ENCODE peak calls at places on chromosomes 16 and 17, in ten cellular contexts. K is MCF 10A, G is GM23338, I is sigmoid colon, L is bronchial epithelial cell, X is uterus, C is esophagus squamous epithelium, M is brain microvascular endothelial cell, P is left ventricle myocardium inferior, D is thoracic aorta. B is an unnamed sample.

GRCh38 chr17:17767096-17767470 is 69.7 kb downstream of the SREBF1 start:
- DNase-seq in D (no peak), G (no peak), M (no peak), I (no peak), C (no peak), K (no peak), L (no peak), X (no peak), P (no peak), B (no peak)

GRCh38 chr17:34259151-34259550 is 4.1 kb downstream of the CCL2 start:
- DNase-seq in P (no peak), L (peak; percentile 11), K (no peak), C (no peak), M (no peak), X (no peak), D (no peak), G (no peak), I (no peak), B (no peak)

GRCh38 chr16:16146380-16147315 is 76.6 kb downstream of the ABCC6 start:
- DNase-seq in I (no peak), D (no peak), C (no peak), X (no peak), G (no peak), M (no peak), L (no peak), K (no peak), P (no peak), B (no peak)

GRCh38 chr16:60031751-60032150 is 1297.6 kb upstream of the GOT2 start:
- DNase-seq in K (no peak), X (no peak), G (no peak), D (no peak), C (no peak), L (no peak), P (no peak), M (no peak), I (no peak), B (no peak)

GRCh38 chr16:23141959-23142740 is 7.1 kb downstream of the USP31 start:
- DNase-seq in L (peak; percentile 95), C (no peak), G (no peak), I (no peak), M (no peak), D (no peak), P (no peak), X (no peak), K (peak; percentile 25), B (no peak)

GRCh38 chr17:42016952-42017865 is at the start of gene DNAJC7:
- DNase-seq in P (peak; percentile 92), X (peak; percentile 90), K (peak; percentile 84), I (peak; percentile 96), C (peak; percentile 48), M (peak; percentile 85), G (peak; percentile 97), D (peak; percentile 75), L (peak; percentile 70), B (peak; percentile 46)

GRCh38 chr16:66254751-66255150 is 111.7 kb upstream of the CDH5 start:
- DNase-seq in K (no peak), P (no peak), M (no peak), X (no peak), C (no peak), D (no peak), G (no peak), L (no peak), I (no peak), B (no peak)

GRCh38 chr16:26963109-26963508 is 103.6 kb upstream of the C16orf82 start:
- DNase-seq in C (no peak), D (no peak), L (no peak), I (no peak), P (no peak), K (no peak), G (peak; percentile 81), X (no peak), M (no peak), B (no peak)

GRCh38 chr17:7842380-7842949 is 8.4 kb downstream of the KDM6B start:
- DNase-seq in P (peak; percentile 55), M (peak; percentile 96), X (peak; percentile 78), L (peak; percentile 93), D (peak; percentile 88), I (peak; percentile 85), G (no peak), C (no peak), K (peak; percentile 68), B (peak; percentile 91)

DNA sequence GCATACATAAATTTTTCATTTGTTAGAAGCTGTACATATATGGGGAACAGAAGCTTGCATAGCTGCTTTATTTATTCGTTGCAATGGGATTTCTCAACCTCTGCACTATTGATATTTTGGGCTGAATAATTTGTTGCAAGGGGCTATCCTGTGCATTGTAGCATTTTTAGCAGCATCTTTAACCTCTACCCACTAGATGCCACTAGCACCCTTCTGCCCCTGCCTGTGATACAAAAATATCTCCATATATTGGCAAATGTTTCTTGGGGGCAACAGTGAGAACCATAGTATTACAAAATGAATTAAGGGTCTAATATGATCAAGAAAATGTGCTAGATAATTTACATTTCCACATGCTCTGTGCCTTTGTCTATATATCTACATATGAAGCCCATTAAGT is 1401.0 kb downstream of the CDH11 start:
- DNase-seq in L (no peak), I (no peak), P (no peak), G (no peak), D (no peak), C (no peak), K (no peak), X (no peak), M (no peak), B (no peak)
- TF ChIP-seq CTCF in L (peak; percentile 2), I (no peak), P (peak; percentile 33), G (peak; percentile 57), D (no peak), C (no peak), K (no peak), X (no peak), M (no peak), B (no peak)

DNA sequence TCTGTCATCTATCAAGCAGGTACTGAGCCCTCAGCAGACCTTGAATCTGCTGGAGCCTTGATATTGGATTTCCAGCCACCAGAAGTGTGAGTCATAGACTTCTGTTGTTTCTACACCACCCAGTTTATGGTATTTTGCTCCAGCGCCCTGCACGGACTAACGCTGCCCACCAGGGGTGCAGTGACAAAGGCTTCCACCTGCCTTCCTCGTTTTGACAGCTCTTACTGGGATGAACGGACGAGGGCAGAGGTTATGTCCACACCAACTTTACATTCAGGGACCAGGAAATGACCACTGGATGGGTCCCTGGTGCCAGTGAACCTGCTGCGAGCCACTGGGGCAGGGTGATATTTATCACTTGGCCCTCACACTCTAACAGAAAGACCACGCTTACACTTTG is 66.6 kb upstream of the CBX4 start:
- DNase-seq in P (no peak), M (peak; percentile 39), L (peak; percentile 18), D (no peak), K (peak; percentile 49), X (no peak), G (no peak), C (no peak), I (no peak), B (no peak)
- TF ChIP-seq CTCF in P (no peak), M (peak; percentile 38), L (peak; percentile 4), D (no peak), K (no peak), X (no peak), G (peak; percentile 18), C (no peak), I (no peak), B (no peak)

GRCh38 chr17:55820675-55821074 is 69.8 kb downstream of the PCTP start:
- DNase-seq in G (no peak), P (no peak), X (no peak), C (no peak), D (no peak), M (no peak), I (no peak), K (no peak), L (no peak), B (no peak)

GRCh38 chr17:55830699-55831098 is 79.8 kb downstream of the PCTP start:
- DNase-seq in G (no peak), K (no peak), D (no peak), M (no peak), C (no peak), P (no peak), X (no peak), L (no peak), I (no peak), B (no peak)

GRCh38 chr17:55830210-55830609 is 79.4 kb downstream of the PCTP start:
- DNase-seq in M (no peak), D (no peak), L (no peak), X (no peak), G (no peak), I (no peak), K (no peak), C (no peak), P (no peak), B (no peak)

GRCh38 chr17:55825213-55825612 is 74.4 kb downstream of the PCTP start:
- DNase-seq in I (no peak), M (no peak), L (peak; percentile 27), C (no peak), P (no peak), K (peak; percentile 41), G (peak; percentile 56), X (no peak), D (no peak), B (no peak)
- TF ChIP-seq CTCF in I (no peak), M (no peak), L (peak; percentile 24), C (peak; percentile 20), P (peak; percentile 65), K (peak; percentile 16), G (peak; percentile 72), X (no peak), D (no peak), B (no peak)

DNA sequence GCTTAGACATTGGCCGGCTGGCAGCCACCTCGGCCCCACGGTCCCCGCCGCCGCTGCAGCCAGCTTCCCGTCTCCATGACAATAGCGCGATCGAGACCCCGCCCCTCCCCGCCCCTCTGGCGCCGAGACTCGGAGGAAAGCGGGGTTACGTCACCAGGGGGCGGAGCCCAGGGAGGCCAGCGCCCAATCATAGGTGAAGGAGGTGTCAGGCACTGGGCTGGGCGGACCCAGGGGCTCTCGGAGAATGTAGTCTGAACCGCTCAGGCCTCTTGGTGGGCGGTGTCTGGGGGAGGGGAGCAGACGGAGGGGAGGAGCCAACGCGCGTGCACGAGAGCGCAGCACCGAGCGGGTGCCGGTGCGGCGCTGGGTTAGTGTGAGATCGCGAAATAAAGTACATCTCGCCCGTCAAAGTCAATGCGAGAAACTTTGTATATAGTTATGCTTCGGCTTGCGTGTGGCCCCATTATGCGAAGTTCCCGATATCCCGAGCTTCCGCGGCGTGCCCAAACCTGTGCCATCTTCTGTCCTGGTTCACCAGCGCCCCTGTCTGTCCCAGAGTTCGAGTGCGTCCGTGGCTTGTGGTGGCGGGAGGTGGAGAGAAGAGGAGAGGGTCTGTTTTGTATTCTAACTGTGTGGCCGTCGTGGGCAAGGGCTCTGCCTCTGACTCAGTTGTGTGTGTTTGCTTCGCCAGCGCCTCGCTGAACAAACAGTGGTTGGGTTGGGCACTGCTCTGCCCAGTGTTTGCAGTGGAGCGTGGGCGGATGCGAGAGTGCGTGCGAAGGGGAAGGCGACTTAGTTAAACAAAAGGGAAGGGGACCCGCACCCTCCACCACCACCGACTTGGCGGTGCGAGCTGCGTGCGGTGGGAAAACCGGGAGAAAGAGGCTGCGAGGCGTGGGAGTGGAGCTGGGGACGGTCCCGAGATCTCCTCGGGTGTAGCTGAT is 1.3 kb upstream of the IRX5 start:
- DNase-seq in G (peak; percentile 99), M (peak; percentile 99), L (peak; percentile 94), P (peak; percentile 100), D (peak; percentile 98), C (peak; percentile 82), I (peak; percentile 97), X (peak; percentile 99), K (peak; percentile 99), B (peak; percentile 97)
- TF ChIP-seq CTCF in G (no peak), M (peak; percentile 39), L (no peak), P (peak; percentile 40), D (peak; percentile 13), C (no peak), I (no peak), X (no peak), K (peak; percentile 17), B (no peak)